ENCODE peak calls at places on chromosomes 7 and 10, in nine cellular contexts. One of them, this sample, is unnamed.

GRCh38 chr10:49177391-49178355 is 10.5 kb downstream of the TMEM273 start:
- DNase-seq in bronchial epithelial cell: peak
- DNase-seq in activated naive CD8-positive, alpha-beta T cell treated with anti-CD3 and anti-CD28 coated beads, Interleukin-2, amount 50 U/mL, for 24 hours: peak
- DNase-seq in HEK293T: no peak
- DNase-seq in NCI-H524: no peak
- DNase-seq in activated T-cell treated with anti-CD3 and anti-CD28 coated beads, Interleukin-2, amount 50 U/mL, for 72 hours: peak
- DNase-seq in CD4-positive, CD25-positive, alpha-beta regulatory T cell: no peak
- DNase-seq in fibroblast of mammary gland: peak
- DNase-seq in hepatic stellate cell: peak
- DNase-seq in this sample: peak

GRCh38 chr7:124073325-124073676 is 40.4 kb upstream of the TMEM229A start:
- DNase-seq in activated T-cell treated with anti-CD3 and anti-CD28 coated beads, Interleukin-2, amount 50 U/mL, for 72 hours: no peak
- DNase-seq in hepatic stellate cell: no peak
- DNase-seq in bronchial epithelial cell: no peak
- DNase-seq in activated naive CD8-positive, alpha-beta T cell treated with anti-CD3 and anti-CD28 coated beads, Interleukin-2, amount 50 U/mL, for 24 hours: no peak
- DNase-seq in CD4-positive, CD25-positive, alpha-beta regulatory T cell: no peak
- DNase-seq in NCI-H524: no peak
- DNase-seq in HEK293T: no peak
- DNase-seq in fibroblast of mammary gland: no peak
- DNase-seq in this sample: no peak

GRCh38 chr7:30863694-30864011 is 48.0 kb upstream of the AQP1 start:
- DNase-seq in hepatic stellate cell: peak
- DNase-seq in activated T-cell treated with anti-CD3 and anti-CD28 coated beads, Interleukin-2, amount 50 U/mL, for 72 hours: no peak
- DNase-seq in HEK293T: no peak
- DNase-seq in NCI-H524: no peak
- DNase-seq in activated naive CD8-positive, alpha-beta T cell treated with anti-CD3 and anti-CD28 coated beads, Interleukin-2, amount 50 U/mL, for 24 hours: no peak
- DNase-seq in fibroblast of mammary gland: peak
- DNase-seq in CD4-positive, CD25-positive, alpha-beta regulatory T cell: no peak
- DNase-seq in bronchial epithelial cell: no peak
- DNase-seq in this sample: no peak

GRCh38 chr7:94240902-94241301 is 153.8 kb upstream of the COL1A2 start:
- DNase-seq in NCI-H524: no peak
- DNase-seq in HEK293T: no peak
- DNase-seq in hepatic stellate cell: no peak
- DNase-seq in fibroblast of mammary gland: no peak
- DNase-seq in activated T-cell treated with anti-CD3 and anti-CD28 coated beads, Interleukin-2, amount 50 U/mL, for 72 hours: no peak
- DNase-seq in CD4-positive, CD25-positive, alpha-beta regulatory T cell: no peak
- DNase-seq in activated naive CD8-positive, alpha-beta T cell treated with anti-CD3 and anti-CD28 coated beads, Interleukin-2, amount 50 U/mL, for 24 hours: no peak
- DNase-seq in bronchial epithelial cell: no peak
- DNase-seq in this sample: no peak

GRCh38 chr7:115086146-115086841 is 164.4 kb downstream of the MDFIC start:
- DNase-seq in fibroblast of mammary gland: no peak
- DNase-seq in NCI-H524: no peak
- DNase-seq in hepatic stellate cell: no peak
- DNase-seq in activated naive CD8-positive, alpha-beta T cell treated with anti-CD3 and anti-CD28 coated beads, Interleukin-2, amount 50 U/mL, for 24 hours: no peak
- DNase-seq in CD4-positive, CD25-positive, alpha-beta regulatory T cell: no peak
- DNase-seq in bronchial epithelial cell: no peak
- DNase-seq in activated T-cell treated with anti-CD3 and anti-CD28 coated beads, Interleukin-2, amount 50 U/mL, for 72 hours: no peak
- DNase-seq in HEK293T: no peak
- DNase-seq in this sample: no peak

GRCh38 chr10:91796332-91797076 is 1.7 kb upstream of the TNKS2 start:
- DNase-seq in hepatic stellate cell: no peak
- DNase-seq in NCI-H524: no peak
- DNase-seq in activated T-cell treated with anti-CD3 and anti-CD28 coated beads, Interleukin-2, amount 50 U/mL, for 72 hours: peak
- DNase-seq in fibroblast of mammary gland: no peak
- DNase-seq in HEK293T: peak
- DNase-seq in bronchial epithelial cell: peak
- DNase-seq in CD4-positive, CD25-positive, alpha-beta regulatory T cell: peak
- DNase-seq in activated naive CD8-positive, alpha-beta T cell treated with anti-CD3 and anti-CD28 coated beads, Interleukin-2, amount 50 U/mL, for 24 hours: peak
- DNase-seq in this sample: peak

GRCh38 chr7:37505750-37506353 is 57.2 kb upstream of the ELMO1 start:
- DNase-seq in activated T-cell treated with anti-CD3 and anti-CD28 coated beads, Interleukin-2, amount 50 U/mL, for 72 hours: no peak
- DNase-seq in NCI-H524: no peak
- DNase-seq in CD4-positive, CD25-positive, alpha-beta regulatory T cell: no peak
- DNase-seq in activated naive CD8-positive, alpha-beta T cell treated with anti-CD3 and anti-CD28 coated beads, Interleukin-2, amount 50 U/mL, for 24 hours: no peak
- DNase-seq in hepatic stellate cell: no peak
- DNase-seq in HEK293T: no peak
- DNase-seq in fibroblast of mammary gland: no peak
- DNase-seq in bronchial epithelial cell: no peak
- DNase-seq in this sample: no peak

GRCh38 chr7:139598642-139599041 is 75.2 kb downstream of the CLEC2L start:
- DNase-seq in activated T-cell treated with anti-CD3 and anti-CD28 coated beads, Interleukin-2, amount 50 U/mL, for 72 hours: no peak
- DNase-seq in NCI-H524: no peak
- DNase-seq in CD4-positive, CD25-positive, alpha-beta regulatory T cell: no peak
- DNase-seq in hepatic stellate cell: no peak
- DNase-seq in fibroblast of mammary gland: no peak
- DNase-seq in activated naive CD8-positive, alpha-beta T cell treated with anti-CD3 and anti-CD28 coated beads, Interleukin-2, amount 50 U/mL, for 24 hours: no peak
- DNase-seq in bronchial epithelial cell: peak
- DNase-seq in HEK293T: no peak
- DNase-seq in this sample: no peak

GRCh38 chr7:52959336-52959735 is 76.1 kb upstream of the POM121L12 start:
- DNase-seq in activated naive CD8-positive, alpha-beta T cell treated with anti-CD3 and anti-CD28 coated beads, Interleukin-2, amount 50 U/mL, for 24 hours: no peak
- DNase-seq in bronchial epithelial cell: peak
- DNase-seq in CD4-positive, CD25-positive, alpha-beta regulatory T cell: no peak
- DNase-seq in activated T-cell treated with anti-CD3 and anti-CD28 coated beads, Interleukin-2, amount 50 U/mL, for 72 hours: no peak
- DNase-seq in fibroblast of mammary gland: no peak
- DNase-seq in hepatic stellate cell: no peak
- DNase-seq in HEK293T: no peak
- DNase-seq in NCI-H524: no peak
- DNase-seq in this sample: no peak

GRCh38 chr7:85828654-85829053 is 641.8 kb upstream of the SEMA3D start:
- DNase-seq in activated naive CD8-positive, alpha-beta T cell treated with anti-CD3 and anti-CD28 coated beads, Interleukin-2, amount 50 U/mL, for 24 hours: no peak
- DNase-seq in NCI-H524: no peak
- DNase-seq in activated T-cell treated with anti-CD3 and anti-CD28 coated beads, Interleukin-2, amount 50 U/mL, for 72 hours: no peak
- DNase-seq in bronchial epithelial cell: no peak
- DNase-seq in hepatic stellate cell: no peak
- DNase-seq in fibroblast of mammary gland: no peak
- DNase-seq in HEK293T: no peak
- DNase-seq in CD4-positive, CD25-positive, alpha-beta regulatory T cell: no peak
- DNase-seq in this sample: no peak

GRCh38 chr10:91034494-91035157 is 113.7 kb upstream of the ANKRD1 start:
- DNase-seq in hepatic stellate cell: no peak
- DNase-seq in NCI-H524: no peak
- DNase-seq in CD4-positive, CD25-positive, alpha-beta regulatory T cell: no peak
- DNase-seq in bronchial epithelial cell: no peak
- DNase-seq in activated T-cell treated with anti-CD3 and anti-CD28 coated beads, Interleukin-2, amount 50 U/mL, for 72 hours: no peak
- DNase-seq in HEK293T: peak
- DNase-seq in fibroblast of mammary gland: peak
- DNase-seq in activated naive CD8-positive, alpha-beta T cell treated with anti-CD3 and anti-CD28 coated beads, Interleukin-2, amount 50 U/mL, for 24 hours: no peak
- DNase-seq in this sample: no peak

GRCh38 chr10:74292871-74293427 is 141.9 kb downstream of the ADK start:
- DNase-seq in fibroblast of mammary gland: peak
- DNase-seq in hepatic stellate cell: no peak
- DNase-seq in CD4-positive, CD25-positive, alpha-beta regulatory T cell: no peak
- DNase-seq in bronchial epithelial cell: peak
- DNase-seq in activated naive CD8-positive, alpha-beta T cell treated with anti-CD3 and anti-CD28 coated beads, Interleukin-2, amount 50 U/mL, for 24 hours: no peak
- DNase-seq in HEK293T: no peak
- DNase-seq in NCI-H524: no peak
- DNase-seq in activated T-cell treated with anti-CD3 and anti-CD28 coated beads, Interleukin-2, amount 50 U/mL, for 72 hours: no peak
- DNase-seq in this sample: no peak

GRCh38 chr10:23870612-23871011 is 338.3 kb upstream of the KIAA1217 start:
- DNase-seq in activated naive CD8-positive, alpha-beta T cell treated with anti-CD3 and anti-CD28 coated beads, Interleukin-2, amount 50 U/mL, for 24 hours: no peak
- DNase-seq in NCI-H524: no peak
- DNase-seq in hepatic stellate cell: no peak
- DNase-seq in fibroblast of mammary gland: no peak
- DNase-seq in CD4-positive, CD25-positive, alpha-beta regulatory T cell: no peak
- DNase-seq in HEK293T: no peak
- DNase-seq in bronchial epithelial cell: no peak
- DNase-seq in activated T-cell treated with anti-CD3 and anti-CD28 coated beads, Interleukin-2, amount 50 U/mL, for 72 hours: no peak
- DNase-seq in this sample: no peak

GRCh38 chr10:96022739-96023138 is 20.6 kb upstream of the CCNJ start:
- DNase-seq in NCI-H524: no peak
- DNase-seq in CD4-positive, CD25-positive, alpha-beta regulatory T cell: no peak
- DNase-seq in HEK293T: no peak
- DNase-seq in activated naive CD8-positive, alpha-beta T cell treated with anti-CD3 and anti-CD28 coated beads, Interleukin-2, amount 50 U/mL, for 24 hours: no peak
- DNase-seq in hepatic stellate cell: no peak
- DNase-seq in fibroblast of mammary gland: no peak
- DNase-seq in bronchial epithelial cell: no peak
- DNase-seq in activated T-cell treated with anti-CD3 and anti-CD28 coated beads, Interleukin-2, amount 50 U/mL, for 72 hours: no peak
- DNase-seq in this sample: no peak

GRCh38 chr7:78489851-78490250 is 691.3 kb downstream of the PHTF2 start:
- DNase-seq in HEK293T: no peak
- DNase-seq in hepatic stellate cell: no peak
- DNase-seq in bronchial epithelial cell: no peak
- DNase-seq in activated T-cell treated with anti-CD3 and anti-CD28 coated beads, Interleukin-2, amount 50 U/mL, for 72 hours: no peak
- DNase-seq in activated naive CD8-positive, alpha-beta T cell treated with anti-CD3 and anti-CD28 coated beads, Interleukin-2, amount 50 U/mL, for 24 hours: no peak
- DNase-seq in CD4-positive, CD25-positive, alpha-beta regulatory T cell: no peak
- DNase-seq in NCI-H524: no peak
- DNase-seq in fibroblast of mammary gland: peak
- DNase-seq in this sample: no peak

GRCh38 chr10:119025336-119025735 is 4.2 kb upstream of the NANOS1 start:
- DNase-seq in activated T-cell treated with anti-CD3 and anti-CD28 coated beads, Interleukin-2, amount 50 U/mL, for 72 hours: no peak
- DNase-seq in HEK293T: no peak
- DNase-seq in fibroblast of mammary gland: peak
- DNase-seq in NCI-H524: no peak
- DNase-seq in hepatic stellate cell: peak
- DNase-seq in bronchial epithelial cell: peak
- DNase-seq in CD4-positive, CD25-positive, alpha-beta regulatory T cell: no peak
- DNase-seq in activated naive CD8-positive, alpha-beta T cell treated with anti-CD3 and anti-CD28 coated beads, Interleukin-2, amount 50 U/mL, for 24 hours: no peak
- DNase-seq in this sample: no peak

GRCh38 chr7:39016609-39017008 is 38.9 kb downstream of the POU6F2 start:
- DNase-seq in CD4-positive, CD25-positive, alpha-beta regulatory T cell: no peak
- DNase-seq in NCI-H524: no peak
- DNase-seq in fibroblast of mammary gland: no peak
- DNase-seq in hepatic stellate cell: no peak
- DNase-seq in activated T-cell treated with anti-CD3 and anti-CD28 coated beads, Interleukin-2, amount 50 U/mL, for 72 hours: no peak
- DNase-seq in HEK293T: no peak
- DNase-seq in bronchial epithelial cell: peak
- DNase-seq in activated naive CD8-positive, alpha-beta T cell treated with anti-CD3 and anti-CD28 coated beads, Interleukin-2, amount 50 U/mL, for 24 hours: no peak
- DNase-seq in this sample: no peak

GRCh38 chr10:2119316-2119715 is 382.0 kb upstream of the ADARB2 start:
- DNase-seq in activated naive CD8-positive, alpha-beta T cell treated with anti-CD3 and anti-CD28 coated beads, Interleukin-2, amount 50 U/mL, for 24 hours: no peak
- DNase-seq in NCI-H524: no peak
- DNase-seq in CD4-positive, CD25-positive, alpha-beta regulatory T cell: no peak
- DNase-seq in activated T-cell treated with anti-CD3 and anti-CD28 coated beads, Interleukin-2, amount 50 U/mL, for 72 hours: no peak
- DNase-seq in hepatic stellate cell: no peak
- DNase-seq in fibroblast of mammary gland: no peak
- DNase-seq in HEK293T: no peak
- DNase-seq in bronchial epithelial cell: peak
- DNase-seq in this sample: no peak

GRCh38 chr10:80681142-80681541 is 143.4 kb downstream of the SH2D4B start:
- DNase-seq in activated naive CD8-positive, alpha-beta T cell treated with anti-CD3 and anti-CD28 coated beads, Interleukin-2, amount 50 U/mL, for 24 hours: no peak
- DNase-seq in bronchial epithelial cell: no peak
- DNase-seq in hepatic stellate cell: no peak
- DNase-seq in CD4-positive, CD25-positive, alpha-beta regulatory T cell: no peak
- DNase-seq in activated T-cell treated with anti-CD3 and anti-CD28 coated beads, Interleukin-2, amount 50 U/mL, for 72 hours: no peak
- DNase-seq in HEK293T: no peak
- DNase-seq in fibroblast of mammary gland: no peak
- DNase-seq in NCI-H524: no peak
- DNase-seq in this sample: no peak

GRCh38 chr7:107111196-107111595 is 57.6 kb upstream of the HBP1 start:
- DNase-seq in HEK293T: no peak
- DNase-seq in NCI-H524: no peak
- DNase-seq in fibroblast of mammary gland: no peak
- DNase-seq in CD4-positive, CD25-positive, alpha-beta regulatory T cell: no peak
- DNase-seq in hepatic stellate cell: no peak
- DNase-seq in activated T-cell treated with anti-CD3 and anti-CD28 coated beads, Interleukin-2, amount 50 U/mL, for 72 hours: no peak
- DNase-seq in bronchial epithelial cell: no peak
- DNase-seq in activated naive CD8-positive, alpha-beta T cell treated with anti-CD3 and anti-CD28 coated beads, Interleukin-2, amount 50 U/mL, for 24 hours: no peak
- DNase-seq in this sample: no peak

GRCh38 chr10:99612167-99612831 is 7.9 kb downstream of the SLC25A28 start:
- DNase-seq in HEK293T: peak
- DNase-seq in activated T-cell treated with anti-CD3 and anti-CD28 coated beads, Interleukin-2, amount 50 U/mL, for 72 hours: peak
- DNase-seq in CD4-positive, CD25-positive, alpha-beta regulatory T cell: peak
- DNase-seq in NCI-H524: peak
- DNase-seq in hepatic stellate cell: peak
- DNase-seq in fibroblast of mammary gland: peak
- DNase-seq in bronchial epithelial cell: peak
- DNase-seq in activated naive CD8-positive, alpha-beta T cell treated with anti-CD3 and anti-CD28 coated beads, Interleukin-2, amount 50 U/mL, for 24 hours: peak
- DNase-seq in this sample: no peak

GRCh38 chr10:110221721-110222261 is 14.4 kb downstream of the MXI1 start:
- DNase-seq in fibroblast of mammary gland: peak
- DNase-seq in activated T-cell treated with anti-CD3 and anti-CD28 coated beads, Interleukin-2, amount 50 U/mL, for 72 hours: peak
- DNase-seq in HEK293T: peak
- DNase-seq in CD4-positive, CD25-positive, alpha-beta regulatory T cell: peak
- DNase-seq in NCI-H524: no peak
- DNase-seq in hepatic stellate cell: peak
- DNase-seq in activated naive CD8-positive, alpha-beta T cell treated with anti-CD3 and anti-CD28 coated beads, Interleukin-2, amount 50 U/mL, for 24 hours: peak
- DNase-seq in bronchial epithelial cell: peak
- DNase-seq in this sample: peak

GRCh38 chr7:29202651-29203069 is 8.1 kb downstream of the CHN2 start:
- DNase-seq in activated T-cell treated with anti-CD3 and anti-CD28 coated beads, Interleukin-2, amount 50 U/mL, for 72 hours: no peak
- DNase-seq in hepatic stellate cell: no peak
- DNase-seq in activated naive CD8-positive, alpha-beta T cell treated with anti-CD3 and anti-CD28 coated beads, Interleukin-2, amount 50 U/mL, for 24 hours: no peak
- DNase-seq in HEK293T: no peak
- DNase-seq in NCI-H524: no peak
- DNase-seq in fibroblast of mammary gland: no peak
- DNase-seq in CD4-positive, CD25-positive, alpha-beta regulatory T cell: no peak
- DNase-seq in bronchial epithelial cell: no peak
- DNase-seq in this sample: no peak

GRCh38 chr7:1990001-1990670 is 242.6 kb downstream of the MAD1L1 start:
- DNase-seq in fibroblast of mammary gland: no peak
- DNase-seq in activated T-cell treated with anti-CD3 and anti-CD28 coated beads, Interleukin-2, amount 50 U/mL, for 72 hours: no peak
- DNase-seq in NCI-H524: no peak
- DNase-seq in activated naive CD8-positive, alpha-beta T cell treated with anti-CD3 and anti-CD28 coated beads, Interleukin-2, amount 50 U/mL, for 24 hours: no peak
- DNase-seq in bronchial epithelial cell: no peak
- DNase-seq in CD4-positive, CD25-positive, alpha-beta regulatory T cell: no peak
- DNase-seq in HEK293T: no peak
- DNase-seq in hepatic stellate cell: no peak
- DNase-seq in this sample: no peak

GRCh38 chr10:22848509-22848908 is 79.3 kb upstream of the ARMC3 start:
- DNase-seq in fibroblast of mammary gland: no peak
- DNase-seq in hepatic stellate cell: no peak
- DNase-seq in activated naive CD8-positive, alpha-beta T cell treated with anti-CD3 and anti-CD28 coated beads, Interleukin-2, amount 50 U/mL, for 24 hours: no peak
- DNase-seq in CD4-positive, CD25-positive, alpha-beta regulatory T cell: no peak
- DNase-seq in NCI-H524: no peak
- DNase-seq in HEK293T: no peak
- DNase-seq in bronchial epithelial cell: no peak
- DNase-seq in activated T-cell treated with anti-CD3 and anti-CD28 coated beads, Interleukin-2, amount 50 U/mL, for 72 hours: no peak
- DNase-seq in this sample: no peak

GRCh38 chr7:82384779-82385178 is 58.8 kb downstream of the CACNA2D1 start:
- DNase-seq in activated naive CD8-positive, alpha-beta T cell treated with anti-CD3 and anti-CD28 coated beads, Interleukin-2, amount 50 U/mL, for 24 hours: no peak
- DNase-seq in bronchial epithelial cell: no peak
- DNase-seq in HEK293T: peak
- DNase-seq in fibroblast of mammary gland: no peak
- DNase-seq in CD4-positive, CD25-positive, alpha-beta regulatory T cell: no peak
- DNase-seq in NCI-H524: no peak
- DNase-seq in hepatic stellate cell: no peak
- DNase-seq in activated T-cell treated with anti-CD3 and anti-CD28 coated beads, Interleukin-2, amount 50 U/mL, for 72 hours: no peak
- DNase-seq in this sample: no peak

GRCh38 chr10:118572286-118573041 is 23.0 kb downstream of the PRLHR start:
- DNase-seq in activated naive CD8-positive, alpha-beta T cell treated with anti-CD3 and anti-CD28 coated beads, Interleukin-2, amount 50 U/mL, for 24 hours: no peak
- DNase-seq in NCI-H524: no peak
- DNase-seq in bronchial epithelial cell: no peak
- DNase-seq in hepatic stellate cell: no peak
- DNase-seq in fibroblast of mammary gland: peak
- DNase-seq in HEK293T: no peak
- DNase-seq in activated T-cell treated with anti-CD3 and anti-CD28 coated beads, Interleukin-2, amount 50 U/mL, for 72 hours: no peak
- DNase-seq in CD4-positive, CD25-positive, alpha-beta regulatory T cell: no peak
- DNase-seq in this sample: no peak

This sample was measured in stimulated activated CD8-positive, alpha-beta memory T cell treated with anti-CD3 and anti-CD28 coated beads, Interleukin-4, amount 100 ng/mL, for 48 hours.